ENCODE peak calls at places on chromosomes 5 and 9, in ten cellular contexts. H is mammary epithelial cell, L is OCI-LY7, R is epithelial cell of esophagus, M is bronchial epithelial cell, F is AG04450, D is gastrocnemius medialis, U is coronary artery, C is choroid plexus epithelial cell, I is cardiac fibroblast. T is an unnamed sample.

GRCh38 chr5:112576298-112576925 is 157.3 kb upstream of the EPB41L4A start:
- DNase-seq in H (no peak), D (no peak), C (no peak), F (no peak), I (no peak), M (no peak), L (no peak), U (no peak), R (no peak), T (no peak)

GRCh38 chr5:140973550-140973949 is 7.3 kb downstream of the PCDHAC2 start:
- DNase-seq in C (no peak), L (no peak), F (no peak), D (no peak), M (no peak), R (no peak), U (no peak), H (no peak), I (no peak), T (no peak)

GRCh38 chr5:74303575-74303974 is 337.0 kb downstream of the ENC1 start:
- DNase-seq in R (no peak), D (no peak), F (no peak), M (no peak), I (no peak), H (no peak), C (no peak), U (no peak), L (no peak), T (no peak)

GRCh38 chr5:59793000-59793399 is 100.5 kb downstream of the PDE4D start:
- DNase-seq in F (peak; percentile 42), H (peak; percentile 93), I (peak; percentile 98), U (no peak), L (no peak), M (peak; percentile 96), D (peak; percentile 11), C (peak; percentile 97), R (peak; percentile 93), T (peak; percentile 64)

GRCh38 chr5:14109771-14110170 is 33.4 kb upstream of the TRIO start:
- DNase-seq in D (no peak), F (no peak), U (no peak), L (no peak), H (no peak), C (peak; percentile 14), M (no peak), I (peak; percentile 62), R (no peak), T (no peak)

GRCh38 chr5:91712718-91713117 is 329.6 kb upstream of the ARRDC3 start:
- DNase-seq in C (peak; percentile 4), L (no peak), F (no peak), D (no peak), M (no peak), I (peak; percentile 13), U (no peak), H (no peak), R (no peak), T (no peak)

GRCh38 chr9:81592890-81593271 is 96.5 kb downstream of the TLE1 start:
- DNase-seq in C (no peak), L (no peak), H (no peak), M (no peak), D (peak; percentile 38), U (peak; percentile 83), F (no peak), R (no peak), I (peak; percentile 26), T (no peak)

GRCh38 chr9:16901589-16901988 is 31.1 kb upstream of the BNC2 start:
- DNase-seq in M (peak; percentile 61), H (peak; percentile 16), U (no peak), R (peak; percentile 37), D (no peak), C (peak; percentile 23), L (no peak), F (no peak), I (peak; percentile 76), T (no peak)

GRCh38 chr5:36459191-36460135 is 146.9 kb upstream of the SLC1A3 start:
- DNase-seq in M (peak; percentile 82), L (peak; percentile 31), F (no peak), C (no peak), D (no peak), U (no peak), R (peak; percentile 78), H (peak; percentile 82), I (no peak), T (no peak)

GRCh38 chr5:172622091-172623046 is 18.7 kb upstream of the NEURL1B start:
- DNase-seq in F (no peak), U (no peak), L (no peak), H (no peak), D (no peak), I (no peak), C (no peak), M (no peak), R (no peak), T (no peak)

GRCh38 chr9:70406446-70406862 is 8.0 kb downstream of the KLF9 start:
- DNase-seq in M (no peak), L (no peak), I (peak; percentile 67), U (no peak), F (no peak), C (peak; percentile 61), D (no peak), R (no peak), H (no peak), T (no peak)

GRCh38 chr9:37197158-37198033 is 77.0 kb downstream of the ZCCHC7 start:
- DNase-seq in F (no peak), R (peak; percentile 76), I (peak; percentile 74), H (peak; percentile 87), L (peak; percentile 99), U (no peak), M (peak; percentile 84), D (no peak), C (peak; percentile 57), T (no peak)

GRCh38 chr5:155260798-155261197 is 247.2 kb downstream of the KIF4B start:
- DNase-seq in D (no peak), I (no peak), C (no peak), F (no peak), L (peak; percentile 35), M (no peak), U (no peak), R (peak; percentile 53), H (no peak), T (no peak)

GRCh38 chr9:122777935-122778671 is 10.6 kb upstream of the OR5C1 start:
- DNase-seq in L (no peak), D (no peak), R (peak; percentile 28), I (peak; percentile 68), M (peak; percentile 32), F (peak; percentile 68), U (no peak), H (peak; percentile 54), C (peak; percentile 72), T (peak; percentile 12)

GRCh38 chr5:139147743-139148079 is 50.5 kb downstream of the SIL1 start:
- DNase-seq in U (no peak), L (no peak), R (peak; percentile 43), H (peak; percentile 52), M (peak; percentile 49), F (no peak), D (peak; percentile 30), C (peak; percentile 58), I (peak; percentile 53), T (peak; percentile 19)

DNA sequence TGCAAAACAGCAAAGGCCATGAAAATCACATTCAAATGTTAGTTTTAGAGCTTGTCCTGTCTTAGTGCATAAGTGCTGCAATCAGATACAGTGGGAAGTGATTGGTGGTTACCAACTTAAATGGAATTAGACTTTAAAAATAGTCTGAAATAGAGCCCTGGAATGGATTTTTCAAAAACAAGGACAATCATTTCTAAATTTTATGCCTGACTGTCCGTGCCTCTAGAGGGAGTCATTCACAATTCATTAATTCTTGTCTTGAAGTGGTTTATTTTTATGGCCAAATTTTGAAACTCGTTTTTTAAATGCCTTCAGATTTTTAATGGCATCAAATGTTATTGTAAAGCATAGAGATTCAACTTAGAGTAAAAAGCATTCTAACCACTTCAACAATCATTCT is 561.8 kb upstream of the DAB2 start:
- DNase-seq in C (peak; percentile 8), M (no peak), F (no peak), H (no peak), L (no peak), I (peak; percentile 11), R (no peak), U (no peak), D (no peak), T (no peak)
- TF ChIP-seq CTCF in C (no peak), M (peak; percentile 14), F (no peak), H (peak; percentile 35), L (peak; percentile 54), I (peak; percentile 29), R (peak; percentile 26), U (no peak), D (peak; percentile 13), T (no peak)

GRCh38 chr5:80341376-80341775 is 21.6 kb downstream of the SPZ1 start:
- DNase-seq in L (no peak), C (no peak), F (no peak), R (no peak), M (no peak), I (no peak), U (no peak), D (no peak), H (no peak), T (no peak)
- H3K4me3 ChIP-seq in L (no peak overlapping the region), C (no peak overlapping the region), F (no peak overlapping the region), R (no peak overlapping the region), M (no peak overlapping the region), I (no peak overlapping the region), U (no peak overlapping the region), D (no peak overlapping the region), H (no peak overlapping the region), T (no peak overlapping the region)

GRCh38 chr9:132312873-132313272 is 41.9 kb downstream of the SETX start:
- DNase-seq in H (no peak), C (peak; percentile 21), I (no peak), U (no peak), D (no peak), M (no peak), F (no peak), L (no peak), R (no peak), T (no peak)
- TF ChIP-seq CTCF in H (peak; percentile 15), C (peak; percentile 33), I (peak; percentile 38), U (no peak), D (peak; percentile 12), M (no peak), F (peak; percentile 36), L (no peak), R (no peak), T (no peak)

GRCh38 chr5:92946546-92946945 is 634.5 kb downstream of the NR2F1-AS1 start:
- DNase-seq in M (no peak), L (no peak), F (no peak), U (no peak), D (no peak), R (no peak), H (no peak), C (no peak), I (no peak), T (no peak)

GRCh38 chr5:92945630-92946097 is 635.4 kb downstream of the NR2F1-AS1 start:
- DNase-seq in C (peak; percentile 78), D (no peak), R (no peak), H (no peak), M (no peak), I (peak; percentile 62), U (no peak), F (no peak), L (no peak), T (no peak)

GRCh38 chr5:92944337-92944736 is 636.7 kb downstream of the NR2F1-AS1 start:
- DNase-seq in D (no peak), U (no peak), F (no peak), H (no peak), L (no peak), R (no peak), I (no peak), C (no peak), M (no peak), T (no peak)

GRCh38 chr5:92942762-92943161 is 638.3 kb downstream of the NR2F1-AS1 start:
- DNase-seq in F (no peak), R (no peak), M (no peak), C (no peak), U (no peak), D (no peak), H (no peak), I (no peak), L (no peak), T (no peak)

GRCh38 chr5:92944903-92945629 is 636.0 kb downstream of the NR2F1-AS1 start:
- DNase-seq in F (peak; percentile 47), C (peak; percentile 83), H (no peak), U (no peak), R (no peak), D (no peak), M (peak; percentile 4), I (peak; percentile 85), L (no peak), T (peak; percentile 21)
- H3K4me3 ChIP-seq in F (no peak overlapping the region), C (no peak overlapping the region), H (no peak overlapping the region), U (no peak overlapping the region), R (no peak overlapping the region), D (no peak overlapping the region), M (no peak overlapping the region), I (no peak overlapping the region), L (no peak overlapping the region), T (no peak overlapping the region)

T was measured in AG04449.